ENCODE peak calls at places on chromosomes 3 and 15, in eight cellular contexts. B is dorsolateral prefrontal cortex, A is heart left ventricle, E is sigmoid colon, W is GM23338, N is HCT116, K is cardiac fibroblast, X is neural progenitor cell. I is an unnamed sample.

GRCh38 chr3:57164606-57165573 is at the start of gene IL17RD:
- DNase-seq in K (peak; percentile 74), A (peak; percentile 83), B (peak; percentile 60), N (peak; percentile 58), W (peak; percentile 96), X (peak; percentile 96), E (peak; percentile 90), I (peak; percentile 62)

GRCh38 chr15:31471731-31472430 is 145.2 kb downstream of the KLF13 start:
- DNase-seq in B (no peak), X (no peak), E (no peak), A (no peak), N (no peak), K (peak; percentile 94), W (no peak), I (peak; percentile 94)

GRCh38 chr3:12679468-12679867 is 15.6 kb upstream of the RAF1 start:
- DNase-seq in W (no peak), E (no peak), N (no peak), K (peak; percentile 85), B (no peak), X (no peak), A (peak; percentile 76), I (peak; percentile 83)

GRCh38 chr15:62035256-62035908 is 24.9 kb downstream of the VPS13C start:
- DNase-seq in K (peak; percentile 78), W (no peak), B (no peak), X (no peak), N (no peak), A (no peak), E (no peak), I (peak; percentile 80)

GRCh38 chr3:130091958-130092357 is 10.3 kb downstream of the ALG1L2 start:
- DNase-seq in W (no peak), N (no peak), E (no peak), X (no peak), A (no peak), B (no peak), K (no peak), I (no peak)

GRCh38 chr3:105365536-105366301 is 990 bp upstream of the ALCAM start:
- DNase-seq in N (no peak), B (no peak), X (peak; percentile 50), W (peak; percentile 37), K (peak; percentile 89), E (peak; percentile 63), A (no peak), I (peak; percentile 61)

GRCh38 chr3:69288161-69288895 is 97.6 kb downstream of the FRMD4B start:
- DNase-seq in W (peak; percentile 93), E (no peak), A (no peak), K (no peak), X (peak; percentile 88), N (no peak), B (no peak), I (no peak)

GRCh38 chr3:117346878-117347277 is 637.3 kb downstream of the TUSC7 start:
- DNase-seq in W (no peak), A (no peak), X (no peak), B (no peak), E (no peak), K (no peak), N (no peak), I (no peak)

GRCh38 chr15:35491999-35492398 is 54.0 kb downstream of the DPH6 start:
- DNase-seq in B (no peak), X (no peak), E (no peak), K (no peak), N (no peak), A (no peak), W (no peak), I (no peak)

GRCh38 chr3:27607370-27607769 is 114.8 kb downstream of the EOMES start:
- DNase-seq in X (peak; percentile 71), N (no peak), W (peak; percentile 40), K (peak; percentile 58), E (no peak), B (no peak), A (no peak), I (peak; percentile 55)

GRCh38 chr15:37585966-37586656 is 348.3 kb upstream of the TMCO5A start:
- DNase-seq in B (no peak), W (no peak), K (peak; percentile 73), A (no peak), N (no peak), E (no peak), X (no peak), I (peak; percentile 59)

GRCh38 chr15:87713405-87713995 is 543.0 kb downstream of the NTRK3 start:
- DNase-seq in B (no peak), N (no peak), K (no peak), W (no peak), A (no peak), X (no peak), E (no peak), I (no peak)

GRCh38 chr3:114674041-114674440 is 380.2 kb downstream of the TIGIT start:
- DNase-seq in W (no peak), E (no peak), K (peak; percentile 48), X (no peak), A (no peak), N (no peak), B (no peak), I (peak; percentile 9)

GRCh38 chr3:123552768-123553167 is 32.1 kb downstream of the HACD2 start:
- DNase-seq in A (no peak), E (no peak), K (no peak), X (no peak), W (peak; percentile 24), B (no peak), N (no peak), I (no peak)

GRCh38 chr3:123547881-123548534 is 36.8 kb downstream of the HACD2 start:
- DNase-seq in X (no peak), W (no peak), A (no peak), N (no peak), E (peak; percentile 81), K (no peak), B (no peak), I (no peak)

GRCh38 chr3:123546133-123546755 is 38.6 kb downstream of the HACD2 start:
- DNase-seq in X (no peak), W (no peak), N (no peak), K (peak; percentile 54), B (no peak), A (no peak), E (no peak), I (peak; percentile 65)

GRCh38 chr3:123552095-123552714 is 32.6 kb downstream of the HACD2 start:
- DNase-seq in A (no peak), K (peak; percentile 46), X (peak; percentile 22), W (peak; percentile 73), E (no peak), N (no peak), B (no peak), I (peak; percentile 12)
- TF ChIP-seq CTCF in A (peak; percentile 37), K (peak; percentile 73), X (peak; percentile 64), W (peak; percentile 70), E (peak; percentile 48), N (peak; percentile 73), B (no peak), I (peak; percentile 66)

GRCh38 chr15:58773024-58773423 is 1.9 kb downstream of the MINDY2 start:
- DNase-seq in N (no peak), X (no peak), W (no peak), B (no peak), E (no peak), A (no peak), K (no peak), I (no peak)
- H3K4me3 ChIP-seq in N (no peak overlapping the region), X (peak overlapping the region; percentile 80), W (peak overlapping the region; percentile 86), B (peak overlapping the region; percentile 75), E (peak overlapping the region; percentile 83), A (peak overlapping the region; percentile 79), K (peak overlapping the region; percentile 85), I (peak overlapping the region; percentile 96)

GRCh38 chr3:9934235-9934621 is 594 bp downstream of the CRELD1 start:
- DNase-seq in X (peak; percentile 50), K (no peak), N (no peak), W (peak; percentile 64), A (no peak), E (no peak), B (no peak), I (no peak)
- TF ChIP-seq CTCF in X (peak; percentile 30), K (peak; percentile 34), N (peak; percentile 5), W (peak; percentile 27), A (no peak), E (peak; percentile 33), B (no peak), I (peak; percentile 27)

GRCh38 chr3:64460877-64461276 is 226.9 kb downstream of the ADAMTS9 start:
- DNase-seq in N (no peak), K (peak; percentile 76), B (no peak), X (no peak), W (no peak), E (no peak), A (no peak), I (peak; percentile 96)
- H3K4me3 ChIP-seq in N (no peak overlapping the region), K (no peak overlapping the region), B (no peak overlapping the region), X (no peak overlapping the region), W (no peak overlapping the region), E (no peak overlapping the region), A (no peak overlapping the region), I (no peak overlapping the region)

GRCh38 chr15:77986891-77987764 is 90.4 kb downstream of the TBC1D2B start:
- DNase-seq in W (peak; percentile 55), A (no peak), K (no peak), E (peak; percentile 61), X (peak; percentile 65), B (peak; percentile 29), N (no peak), I (no peak)

GRCh38 chr15:77985931-77986480 is 91.5 kb downstream of the TBC1D2B start:
- DNase-seq in N (no peak), X (no peak), E (peak; percentile 58), A (no peak), W (no peak), B (no peak), K (no peak), I (no peak)

GRCh38 chr15:77984446-77984861 is 93.1 kb downstream of the TBC1D2B start:
- DNase-seq in N (no peak), B (peak; percentile 23), W (no peak), X (no peak), K (no peak), A (no peak), E (no peak), I (no peak)

GRCh38 chr15:77983708-77984445 is 93.6 kb downstream of the TBC1D2B start:
- DNase-seq in W (peak; percentile 34), B (peak; percentile 24), K (no peak), X (no peak), E (peak; percentile 62), N (no peak), A (no peak), I (peak; percentile 28)

GRCh38 chr15:77985031-77985930 is 92.2 kb downstream of the TBC1D2B start:
- DNase-seq in B (peak; percentile 22), W (no peak), A (no peak), X (no peak), N (no peak), K (no peak), E (peak; percentile 56), I (no peak)
- TF ChIP-seq CTCF in B (no peak), W (no peak), A (no peak), X (no peak), N (no peak), K (no peak), E (no peak), I (no peak)

DNA sequence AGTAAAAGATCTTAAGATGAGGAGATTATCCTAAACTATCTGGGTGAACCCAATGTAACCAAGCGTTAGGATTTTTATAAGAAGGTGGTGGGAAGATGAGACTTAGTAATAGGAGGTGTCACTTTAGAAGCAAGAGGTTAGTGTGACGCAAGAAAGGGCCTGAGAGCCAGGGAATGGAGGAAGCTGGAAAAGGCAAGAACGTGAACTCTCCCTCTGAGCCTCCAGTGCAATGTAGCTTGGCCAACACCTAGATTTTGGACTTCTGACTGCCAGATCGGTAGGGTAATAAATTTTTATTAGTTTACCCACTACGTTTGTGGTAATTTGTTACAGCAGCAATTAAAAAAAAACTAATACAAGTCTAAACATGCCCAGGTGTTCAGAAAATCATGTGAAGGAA is 20.8 kb upstream of the CNTN6 start:
- DNase-seq in K (no peak), B (no peak), W (no peak), X (no peak), E (no peak), A (no peak), N (no peak), I (no peak)
- H3K4me3 ChIP-seq in K (no peak overlapping the region), B (no peak overlapping the region), W (no peak overlapping the region), X (no peak overlapping the region), E (no peak overlapping the region), A (no peak overlapping the region), N (no peak overlapping the region), I (no peak overlapping the region)